ENCODE peak calls at places on chromosomes 2 and 18, in six cellular contexts. K, X, C, U, Z and G are unnamed samples.

GRCh38 chr2:209348453-209348852 is 75.4 kb upstream of the MAP2 start:
- DNase-seq in K (no peak), X (no peak), C (no peak), U (no peak), Z (no peak), G (no peak)

GRCh38 chr2:121805767-121806145 is 50.3 kb downstream of the TSN start:
- DNase-seq in K (no peak), X (no peak), C (no peak), U (no peak), Z (no peak), G (no peak)

GRCh38 chr18:63725682-63726480 is 23.1 kb downstream of the SERPINB11 start:
- DNase-seq in K (no peak), X (no peak), C (no peak), U (no peak), Z (no peak), G (no peak)

GRCh38 chr2:186980787-186981550 is 132.0 kb upstream of the ZSWIM2 start:
- DNase-seq in K (no peak), X (no peak), C (no peak), U (no peak), Z (no peak), G (no peak)

GRCh38 chr18:77130229-77131099 is 2.1 kb downstream of the MBP start:
- DNase-seq in K (no peak), X (no peak), C (no peak), U (no peak), Z (no peak), G (no peak)

GRCh38 chr2:133843551-133843950 is 275.3 kb upstream of the NCKAP5 start:
- DNase-seq in K (no peak), X (peak), C (no peak), U (no peak), Z (no peak), G (no peak)

GRCh38 chr2:3986063-3986462 is 282.7 kb downstream of the DCDC2C start:
- DNase-seq in K (no peak), X (no peak), C (no peak), U (no peak), Z (no peak), G (no peak)

GRCh38 chr2:191178806-191179514 is 28.2 kb upstream of the STAT4 start:
- DNase-seq in K (no peak), X (no peak), C (no peak), U (no peak), Z (no peak), G (no peak)

GRCh38 chr2:162342841-162343240 is 1.1 kb upstream of the GCA start:
- DNase-seq in K (no peak), X (no peak), C (no peak), U (no peak), Z (no peak), G (no peak)

GRCh38 chr18:35039633-35040032 is 1.6 kb upstream of the MAPRE2 start:
- DNase-seq in K (no peak), X (no peak), C (no peak), U (no peak), Z (no peak), G (no peak)

GRCh38 chr18:37946324-37946723 is 380.7 kb upstream of the CELF4 start:
- DNase-seq in K (no peak), X (no peak), C (no peak), U (no peak), Z (no peak), G (no peak)

GRCh38 chr18:43571078-43571689 is 293.9 kb upstream of the SYT4 start:
- DNase-seq in K (peak), X (peak), C (no peak), U (no peak), Z (no peak), G (peak)

GRCh38 chr2:215751200-215751910 is 262.0 kb downstream of the MREG start:
- DNase-seq in K (no peak), X (no peak), C (no peak), U (no peak), Z (no peak), G (no peak)

GRCh38 chr2:30323499-30323898 is 92.2 kb downstream of the LBH start:
- DNase-seq in K (no peak), X (no peak), C (no peak), U (no peak), Z (no peak), G (no peak)

GRCh38 chr2:6506311-6507258 is 359.1 kb downstream of the CMPK2 start:
- DNase-seq in K (no peak), X (no peak), C (no peak), U (no peak), Z (no peak), G (no peak)

GRCh38 chr2:101949304-101949703 is 42.5 kb upstream of the IL1R2 start:
- DNase-seq in K (no peak), X (no peak), C (no peak), U (no peak), Z (no peak), G (no peak)

GRCh38 chr2:206274434-206275273 is at the start of gene ZDBF2:
- DNase-seq in K (peak), X (peak), C (peak), U (peak), Z (peak), G (peak)

GRCh38 chr2:47034973-47035609 is 119.5 kb upstream of the MCFD2 start:
- DNase-seq in K (no peak), X (no peak), C (no peak), U (no peak), Z (no peak), G (no peak)

GRCh38 chr18:48838921-48839818 is 111.6 kb downstream of the SMAD7 start:
- DNase-seq in K (no peak), X (no peak), C (no peak), U (no peak), Z (no peak), G (no peak)

GRCh38 chr2:212264227-212264626 is 274.4 kb downstream of the ERBB4 start:
- DNase-seq in K (no peak), X (no peak), C (no peak), U (no peak), Z (no peak), G (no peak)

GRCh38 chr18:13623348-13623747 is 103.0 kb downstream of the FAM210A start:
- DNase-seq in K (no peak), X (no peak), C (no peak), U (no peak), Z (no peak), G (no peak)

GRCh38 chr2:214587442-214587841 is 176.6 kb downstream of the VWC2L start:
- DNase-seq in K (no peak), X (peak), C (no peak), U (no peak), Z (no peak), G (peak)

GRCh38 chr18:46407471-46408166 is 249.4 kb downstream of the LOXHD1 start:
- DNase-seq in K (no peak), X (no peak), C (no peak), U (no peak), Z (no peak), G (no peak)

GRCh38 chr2:233847248-233847898 is 7.0 kb downstream of the HJURP start:
- DNase-seq in K (peak), X (no peak), C (no peak), U (no peak), Z (no peak), G (no peak)

GRCh38 chr2:2706306-2706705 is 375.2 kb upstream of the MYT1L start:
- DNase-seq in K (no peak), X (no peak), C (no peak), U (no peak), Z (no peak), G (no peak)

GRCh38 chr2:8441986-8442385 is 239.9 kb upstream of the ID2 start:
- DNase-seq in K (no peak), X (no peak), C (no peak), U (no peak), Z (no peak), G (no peak)

GRCh38 chr18:55425698-55426097 is 162.3 kb downstream of the TCF4 start:
- DNase-seq in K (no peak), X (no peak), C (no peak), U (no peak), Z (no peak), G (no peak)

GRCh38 chr2:173231042-173231441 is 123.6 kb upstream of the CDCA7 start:
- DNase-seq in K (peak), X (no peak), C (no peak), U (no peak), Z (no peak), G (no peak)

GRCh38 chr2:99259465-99259864 is 4.0 kb upstream of the LYG2 start:
- DNase-seq in K (no peak), X (no peak), C (no peak), U (no peak), Z (no peak), G (no peak)

GRCh38 chr2:109285244-109285651 is 156.2 kb downstream of the SH3RF3 start:
- DNase-seq in K (no peak), X (no peak), C (no peak), U (no peak), Z (no peak), G (no peak)

GRCh38 chr2:151619337-151619989 is 114.8 kb downstream of the NEB start:
- DNase-seq in K (no peak), X (peak), C (no peak), U (no peak), Z (no peak), G (no peak)

GRCh38 chr2:197306691-197307030 is 3.9 kb downstream of the ANKRD44 start:
- DNase-seq in K (peak), X (no peak), C (no peak), U (no peak), Z (no peak), G (no peak)

GRCh38 chr18:24982831-24983230 is 369.1 kb downstream of the ZNF521 start:
- DNase-seq in K (no peak), X (no peak), C (no peak), U (no peak), Z (no peak), G (no peak)

GRCh38 chr2:177796644-177797415 is 275.7 kb downstream of the PDE11A start:
- DNase-seq in K (no peak), X (no peak), C (no peak), U (no peak), Z (no peak), G (no peak)